ENCODE peak calls at places on chromosomes 4 and X, in seven cellular contexts. O is HT-29; P is choroid plexus epithelial cell; U is activated T-helper 1 cell treated with Interleukin-2 at 50 U/mL for 16 hours; X is activated T-helper 2 cell treated with anti-CD3 and anti-CD28 coated beads, Interferon-gamma antibody, Interleukin-2, Interleukin-4, amounts not matched to agents 10 μg/mL and 5 μg/mL and 100 μg/mL, durations not matched to agents 14 hours and 24 hours and 36 hours; Z is stimulated activated CD4-positive, alpha-beta T cell treated with anti-CD3 and anti-CD28 coated beads, Interleukin-1b, Interleukin-23, amount 100 ng/mL, for 4 hours; F is HFF-Myc. Y is an unnamed sample.

GRCh38 chrX:20128678-20129077 is 12.0 kb upstream of the MAP7D2 start:
- DNase-seq in P (no peak), U (no peak), F (no peak), X (no peak), Z (no peak), O (no peak), Y (no peak)

GRCh38 chr4:7857238-7857701 is 82.4 kb downstream of the AFAP1 start:
- DNase-seq in U (no peak), X (no peak), O (no peak), F (peak), P (peak), Z (no peak), Y (no peak)

GRCh38 chr4:985123-985830 is 1.6 kb upstream of the IDUA start:
- DNase-seq in O (peak), Z (peak), P (peak), F (no peak), X (peak), U (peak), Y (peak)

GRCh38 chrX:70129811-70130210 is 3.4 kb upstream of the IGBP1 start:
- DNase-seq in X (no peak), P (no peak), O (peak), F (no peak), Z (no peak), U (no peak), Y (no peak)

GRCh38 chr4:94689155-94689554 is 68.6 kb upstream of the BMPR1B start:
- DNase-seq in F (no peak), Z (no peak), O (no peak), P (no peak), U (no peak), X (no peak), Y (no peak)

GRCh38 chrX:49171752-49172279 is at the start of gene PLP2:
- DNase-seq in F (no peak), Z (peak), O (no peak), P (peak), X (peak), U (peak), Y (peak)

GRCh38 chrX:109889289-109890006 is 113.5 kb upstream of the TMEM164 start:
- DNase-seq in O (no peak), U (no peak), Z (no peak), P (peak), X (no peak), F (no peak), Y (no peak)

GRCh38 chrX:151402719-151403390 is 5.8 kb downstream of the VMA21 start:
- DNase-seq in O (no peak), Z (no peak), F (no peak), U (no peak), P (no peak), X (no peak), Y (no peak)

GRCh38 chr4:44583393-44583792 is 68.0 kb downstream of the YIPF7 start:
- DNase-seq in X (no peak), O (no peak), P (no peak), U (no peak), F (no peak), Z (no peak), Y (no peak)

GRCh38 chr4:186021461-186022167 is 47.3 kb upstream of the TLR3 start:
- DNase-seq in X (no peak), F (no peak), U (no peak), O (peak), P (peak), Z (no peak), Y (no peak)

GRCh38 chr4:108210989-108211725 is 42.4 kb upstream of the LEF1 start:
- DNase-seq in Z (no peak), F (no peak), U (no peak), X (no peak), O (peak), P (no peak), Y (no peak)

GRCh38 chrX:150889131-150889530 is 9.3 kb downstream of the CD99L2 start:
- DNase-seq in F (no peak), U (no peak), O (no peak), Z (no peak), X (no peak), P (no peak), Y (no peak)

GRCh38 chr4:7852568-7853185 is 87.0 kb downstream of the AFAP1 start:
- DNase-seq in P (peak), U (no peak), Z (no peak), F (no peak), O (no peak), X (no peak), Y (peak)

GRCh38 chr4:89492476-89493110 is 185.0 kb upstream of the GPRIN3 start:
- DNase-seq in P (peak), F (no peak), Z (no peak), U (no peak), X (no peak), O (peak), Y (no peak)

Y was measured in activated T-helper 9 cell treated with anti-CD3 and anti-CD28 coated beads, Interleukin-2, amount 50 U/mL, for 16 hours.